ENCODE peak calls at places on chromosome 21, in nine cellular contexts. V is brain microvascular endothelial cell, Y is pancreas, I is AG10803, B is prostate gland, F is MM.1S, U is AG09309, P is PC-9, L is psoas muscle. R is an unnamed sample.

GRCh38 chr21:38388219-38388618 is 110.1 kb downstream of the ERG start:
- DNase-seq in V (peak), Y (no peak), I (peak), B (no peak), F (no peak), U (no peak), P (no peak), L (no peak), R (no peak)

GRCh38 chr21:38660333-38661295 is 145.1 kb upstream of the ETS2 start:
- DNase-seq in V (no peak), Y (no peak), I (no peak), B (no peak), F (no peak), U (no peak), P (no peak), L (peak), R (peak)

GRCh38 chr21:16842716-16843115 is 670.1 kb upstream of the CXADR start:
- DNase-seq in V (no peak), Y (no peak), I (peak), B (no peak), F (no peak), U (no peak), P (no peak), L (no peak), R (no peak)

GRCh38 chr21:46126321-46127238 is 28.7 kb downstream of the COL6A2 start:
- DNase-seq in V (no peak), Y (peak), I (no peak), B (no peak), F (no peak), U (no peak), P (no peak), L (peak), R (no peak)

GRCh38 chr21:19640964-19641363 is 1237.4 kb upstream of the TMPRSS15 start:
- DNase-seq in V (no peak), Y (no peak), I (no peak), B (no peak), F (no peak), U (no peak), P (no peak), L (no peak), R (no peak)

GRCh38 chr21:27221084-27221483 is 254.2 kb upstream of the ADAMTS5 start:
- DNase-seq in V (no peak), Y (no peak), I (no peak), B (no peak), F (no peak), U (no peak), P (no peak), L (no peak), R (no peak)

GRCh38 chr21:42000908-42001307 is 9.3 kb downstream of the ZBTB21 start:
- DNase-seq in V (no peak), Y (no peak), I (no peak), B (no peak), F (no peak), U (no peak), P (no peak), L (no peak), R (no peak)

GRCh38 chr21:45893166-45894106 is 88.1 kb upstream of the COL6A1 start:
- DNase-seq in V (no peak), Y (no peak), I (no peak), B (no peak), F (no peak), U (no peak), P (no peak), L (peak), R (no peak)

GRCh38 chr21:38959686-38960049 is 153.9 kb downstream of the ETS2 start:
- DNase-seq in V (no peak), Y (no peak), I (no peak), B (no peak), F (no peak), U (no peak), P (no peak), L (no peak), R (no peak)

GRCh38 chr21:20998456-20998789 is 214 bp downstream of the NCAM2 start:
- DNase-seq in V (no peak), Y (no peak), I (no peak), B (no peak), F (no peak), U (no peak), P (no peak), L (no peak), R (no peak)

GRCh38 chr21:20996421-20997307 is 1.5 kb upstream of the NCAM2 start:
- DNase-seq in V (no peak), Y (no peak), I (peak), B (no peak), F (no peak), U (no peak), P (no peak), L (no peak), R (no peak)

GRCh38 chr21:20998886-20999285 is 677 bp downstream of the NCAM2 start:
- DNase-seq in V (no peak), Y (no peak), I (no peak), B (no peak), F (no peak), U (no peak), P (no peak), L (no peak), R (no peak)

GRCh38 chr21:20997633-20998455 is at the start of gene NCAM2:
- DNase-seq in V (peak), Y (peak), I (peak), B (peak), F (peak), U (no peak), P (no peak), L (peak), R (peak)

GRCh38 chr21:20997308-20997632 is 939 bp upstream of the NCAM2 start:
- DNase-seq in V (no peak), Y (peak), I (no peak), B (no peak), F (no peak), U (no peak), P (no peak), L (no peak), R (no peak)
- H3K4me3 ChIP-seq in V (peak), Y (peak), I (peak), B (peak), F (no peak), U (no peak), P (no peak), L (peak), R (peak)

GRCh38 chr21:36861924-36862323 is 104.5 kb downstream of the HLCS start:
- DNase-seq in V (no peak), Y (no peak), I (peak), B (no peak), F (no peak), U (no peak), P (no peak), L (no peak), R (no peak)

GRCh38 chr21:36861595-36861883 is 104.9 kb downstream of the HLCS start:
- DNase-seq in V (no peak), Y (no peak), I (no peak), B (no peak), F (no peak), U (no peak), P (no peak), L (no peak), R (no peak)

GRCh38 chr21:36860736-36861594 is 105.5 kb downstream of the HLCS start:
- DNase-seq in V (peak), Y (no peak), I (peak), B (no peak), F (no peak), U (peak), P (peak), L (no peak), R (no peak)

GRCh38 chr21:36864974-36865373 is 101.5 kb downstream of the HLCS start:
- DNase-seq in V (no peak), Y (no peak), I (no peak), B (no peak), F (no peak), U (no peak), P (no peak), L (no peak), R (no peak)

DNA sequence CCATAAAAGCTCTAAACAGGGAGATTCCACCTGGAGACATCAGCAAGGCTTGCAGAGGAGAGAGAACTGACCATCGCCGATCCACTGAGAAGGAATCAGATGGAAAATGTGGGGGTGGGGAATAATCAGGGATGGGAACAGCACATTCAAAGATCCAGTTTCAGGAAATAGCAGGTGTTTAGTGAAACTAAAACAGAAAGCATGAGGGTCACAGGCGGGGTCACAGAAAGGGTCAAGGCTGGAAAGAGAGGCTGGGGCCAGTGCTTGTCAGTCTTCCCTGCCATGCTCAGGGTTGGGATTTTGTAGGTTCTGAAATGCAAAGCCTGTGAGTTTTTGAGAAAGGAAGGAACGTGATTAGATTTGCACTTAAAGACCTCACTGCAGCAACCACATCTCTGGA is 103.2 kb downstream of the HLCS start:
- DNase-seq in V (no peak), Y (no peak), I (no peak), B (no peak), F (no peak), U (no peak), P (no peak), L (no peak), R (no peak)
- TF ChIP-seq CTCF in V (no peak), Y (no peak), I (no peak), B (no peak), F (no peak), U (no peak), P (no peak), L (no peak), R (no peak)

GRCh38 chr21:34180826-34181359 is 107.5 kb downstream of the MRPS6 start:
- DNase-seq in V (no peak), Y (no peak), I (no peak), B (no peak), F (no peak), U (no peak), P (no peak), L (no peak), R (no peak)
- H3K4me3 ChIP-seq in V (peak), Y (peak), I (no peak), B (no peak), F (no peak), U (no peak), P (no peak), L (peak), R (no peak)

GRCh38 chr21:32261929-32262328 is 16.9 kb downstream of the MIS18A start:
- DNase-seq in V (no peak), Y (no peak), I (no peak), B (no peak), F (no peak), U (no peak), P (no peak), L (no peak), R (no peak)

GRCh38 chr21:32256226-32256625 is 22.6 kb downstream of the MIS18A start:
- DNase-seq in V (no peak), Y (no peak), I (no peak), B (no peak), F (no peak), U (no peak), P (no peak), L (no peak), R (no peak)

GRCh38 chr21:32260130-32260529 is 18.7 kb downstream of the MIS18A start:
- DNase-seq in V (no peak), Y (no peak), I (no peak), B (no peak), F (no peak), U (no peak), P (no peak), L (no peak), R (no peak)

GRCh38 chr21:32256873-32257620 is 21.8 kb downstream of the MIS18A start:
- DNase-seq in V (peak), Y (peak), I (peak), B (peak), F (no peak), U (peak), P (no peak), L (peak), R (peak)

GRCh38 chr21:32257952-32258785 is 20.7 kb downstream of the MIS18A start:
- DNase-seq in V (peak), Y (peak), I (peak), B (peak), F (peak), U (peak), P (peak), L (peak), R (peak)
- TF ChIP-seq CTCF in V (peak), Y (peak), I (peak), B (peak), F (peak), U (peak), P (peak), L (peak), R (peak)

GRCh38 chr21:43645414-43645891 is 13.8 kb downstream of the HSF2BP start:
- DNase-seq in V (peak), Y (no peak), I (peak), B (peak), F (peak), U (peak), P (peak), L (no peak), R (peak)
- H3K4me3 ChIP-seq in V (no peak), Y (no peak), I (no peak), B (no peak), F (peak), U (no peak), P (no peak), L (no peak), R (no peak)

GRCh38 chr21:17925900-17926299 is 106.7 kb upstream of the C21orf91 start:
- DNase-seq in V (no peak), Y (no peak), I (peak), B (no peak), F (peak), U (no peak), P (no peak), L (no peak), R (peak)
- TF ChIP-seq CTCF in V (peak), Y (peak), I (peak), B (peak), F (peak), U (peak), P (peak), L (peak), R (peak)

GRCh38 chr21:43734131-43734634 is 15.3 kb downstream of the PDXK start:
- DNase-seq in V (no peak), Y (peak), I (no peak), B (peak), F (no peak), U (no peak), P (no peak), L (no peak), R (no peak)
- H3K4me3 ChIP-seq in V (no peak), Y (no peak), I (no peak), B (no peak), F (no peak), U (no peak), P (no peak), L (no peak), R (no peak)

R was measured in A673.